ENCODE peak calls at places on chromosomes 2 and 18, in ten cellular contexts. C is left lung, B is IMR-90, E is fibroblast of villous mesenchyme, L is cardiac fibroblast, H is GM23338, T is astrocyte of the cerebellum, M is epithelial cell of esophagus, G is esophagus squamous epithelium, Q is AG10803. X is an unnamed sample.

GRCh38 chr2:143000599-143000998 is 123.1 kb downstream of the KYNU start:
- DNase-seq in C (no peak), B (no peak), E (no peak), L (no peak), H (peak; percentile 23), T (no peak), M (no peak), G (no peak), Q (no peak), X (no peak)

GRCh38 chr2:240585681-240586197 is 795 bp upstream of the CAPN10 start:
- DNase-seq in C (no peak), B (no peak), E (no peak), L (no peak), H (no peak), T (no peak), M (no peak), G (no peak), Q (no peak), X (no peak)

GRCh38 chr2:161332568-161332967 is 24.3 kb downstream of the PSMD14 start:
- DNase-seq in C (no peak), B (no peak), E (no peak), L (no peak), H (no peak), T (no peak), M (no peak), G (no peak), Q (peak; percentile 13), X (no peak)

GRCh38 chr2:112010751-112011150 is 44.3 kb upstream of the TMEM87B start:
- DNase-seq in C (peak; percentile 44), B (no peak), E (no peak), L (no peak), H (no peak), T (no peak), M (peak; percentile 30), G (no peak), Q (no peak), X (no peak)

GRCh38 chr2:86807462-86808275 is 17.0 kb upstream of the CD8A start:
- DNase-seq in C (no peak), B (no peak), E (peak; percentile 8), L (peak; percentile 13), H (peak; percentile 82), T (no peak), M (peak; percentile 86), G (no peak), Q (no peak), X (no peak)

GRCh38 chr18:11842562-11842961 is 8.7 kb upstream of the CHMP1B start:
- DNase-seq in C (no peak), B (no peak), E (no peak), L (no peak), H (no peak), T (no peak), M (no peak), G (no peak), Q (no peak), X (no peak)

GRCh38 chr2:181619511-181619910 is 37.4 kb downstream of the CERKL start:
- DNase-seq in C (no peak), B (no peak), E (no peak), L (no peak), H (no peak), T (no peak), M (no peak), G (no peak), Q (no peak), X (no peak)

GRCh38 chr2:179218848-179219594 is 45.6 kb downstream of the SESTD1 start:
- DNase-seq in C (no peak), B (peak; percentile 87), E (peak; percentile 84), L (peak; percentile 93), H (peak; percentile 78), T (peak; percentile 84), M (peak; percentile 87), G (no peak), Q (peak; percentile 86), X (peak; percentile 74)

GRCh38 chr18:71075147-71075546 is 786.3 kb downstream of the SOCS6 start:
- DNase-seq in C (no peak), B (no peak), E (no peak), L (no peak), H (no peak), T (no peak), M (no peak), G (no peak), Q (no peak), X (no peak)
- TF ChIP-seq CTCF in C (no peak), B (no peak), E (no peak), L (no peak), H (no peak), T (no peak), M (no peak), G (no peak), Q (no peak), X (no peak)

GRCh38 chr2:110807520-110807919 is 75.1 kb downstream of the ACOXL start:
- DNase-seq in C (no peak), B (peak; percentile 20), E (peak; percentile 14), L (peak; percentile 53), H (no peak), T (peak; percentile 31), M (no peak), G (no peak), Q (peak; percentile 36), X (peak; percentile 10)

GRCh38 chr2:110802213-110802932 is 70.0 kb downstream of the ACOXL start:
- DNase-seq in C (no peak), B (no peak), E (no peak), L (no peak), H (peak; percentile 79), T (no peak), M (no peak), G (no peak), Q (no peak), X (no peak)

GRCh38 chr2:110804433-110804832 is 72.1 kb downstream of the ACOXL start:
- DNase-seq in C (no peak), B (no peak), E (no peak), L (no peak), H (no peak), T (no peak), M (no peak), G (no peak), Q (no peak), X (no peak)

GRCh38 chr2:110806053-110806452 is 73.7 kb downstream of the ACOXL start:
- DNase-seq in C (no peak), B (no peak), E (no peak), L (no peak), H (no peak), T (no peak), M (no peak), G (no peak), Q (no peak), X (no peak)

DNA sequence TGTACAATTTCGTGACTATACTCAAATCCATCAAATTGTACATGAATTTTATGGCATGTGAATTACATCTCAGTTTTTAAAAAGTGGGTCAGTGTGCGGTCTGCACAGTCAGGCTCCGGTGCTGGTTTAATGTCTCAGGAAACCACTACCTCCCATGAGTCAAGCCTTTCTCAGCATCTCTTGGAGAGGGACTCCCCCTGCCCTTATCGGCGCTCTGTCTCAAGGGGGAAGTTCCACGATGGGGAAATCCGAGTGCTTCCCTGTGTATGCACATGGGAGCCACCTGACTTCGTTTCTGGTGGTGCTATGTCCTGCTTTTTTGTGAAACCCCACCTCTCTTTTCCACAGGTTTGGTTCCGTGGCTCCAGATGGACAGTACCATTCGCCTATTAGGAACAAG is 72.5 kb downstream of the ACOXL start:
- DNase-seq in C (no peak), B (no peak), E (no peak), L (no peak), H (no peak), T (no peak), M (no peak), G (no peak), Q (no peak), X (no peak)
- H3K4me3 ChIP-seq in C (no peak overlapping the region), B (no peak overlapping the region), E (no peak overlapping the region), L (no peak overlapping the region), H (no peak overlapping the region), T (no peak overlapping the region), M (no peak overlapping the region), G (no peak overlapping the region), Q (no peak overlapping the region), X (no peak overlapping the region)

GRCh38 chr2:203720011-203720410 is 13.6 kb downstream of the CD28 start:
- DNase-seq in C (no peak), B (no peak), E (no peak), L (no peak), H (no peak), T (no peak), M (no peak), G (no peak), Q (no peak), X (no peak)
- TF ChIP-seq CTCF in C (no peak), B (no peak), E (no peak), L (no peak), H (no peak), T (no peak), M (no peak), G (no peak), Q (no peak), X (no peak)

GRCh38 chr2:222303828-222304736 is 5.3 kb upstream of the PAX3 start:
- DNase-seq in C (no peak), B (no peak), E (no peak), L (no peak), H (peak; percentile 59), T (no peak), M (no peak), G (no peak), Q (no peak), X (no peak)

GRCh38 chr2:222303045-222303827 is 4.4 kb upstream of the PAX3 start:
- DNase-seq in C (no peak), B (no peak), E (no peak), L (no peak), H (peak; percentile 39), T (no peak), M (no peak), G (no peak), Q (no peak), X (no peak)

GRCh38 chr2:222305510-222306392 is 7.0 kb upstream of the PAX3 start:
- DNase-seq in C (no peak), B (no peak), E (peak; percentile 16), L (no peak), H (peak; percentile 74), T (no peak), M (peak; percentile 18), G (no peak), Q (no peak), X (no peak)

GRCh38 chr2:222306393-222307137 is 7.8 kb upstream of the PAX3 start:
- DNase-seq in C (no peak), B (no peak), E (no peak), L (no peak), H (peak; percentile 51), T (no peak), M (no peak), G (no peak), Q (no peak), X (no peak)

DNA sequence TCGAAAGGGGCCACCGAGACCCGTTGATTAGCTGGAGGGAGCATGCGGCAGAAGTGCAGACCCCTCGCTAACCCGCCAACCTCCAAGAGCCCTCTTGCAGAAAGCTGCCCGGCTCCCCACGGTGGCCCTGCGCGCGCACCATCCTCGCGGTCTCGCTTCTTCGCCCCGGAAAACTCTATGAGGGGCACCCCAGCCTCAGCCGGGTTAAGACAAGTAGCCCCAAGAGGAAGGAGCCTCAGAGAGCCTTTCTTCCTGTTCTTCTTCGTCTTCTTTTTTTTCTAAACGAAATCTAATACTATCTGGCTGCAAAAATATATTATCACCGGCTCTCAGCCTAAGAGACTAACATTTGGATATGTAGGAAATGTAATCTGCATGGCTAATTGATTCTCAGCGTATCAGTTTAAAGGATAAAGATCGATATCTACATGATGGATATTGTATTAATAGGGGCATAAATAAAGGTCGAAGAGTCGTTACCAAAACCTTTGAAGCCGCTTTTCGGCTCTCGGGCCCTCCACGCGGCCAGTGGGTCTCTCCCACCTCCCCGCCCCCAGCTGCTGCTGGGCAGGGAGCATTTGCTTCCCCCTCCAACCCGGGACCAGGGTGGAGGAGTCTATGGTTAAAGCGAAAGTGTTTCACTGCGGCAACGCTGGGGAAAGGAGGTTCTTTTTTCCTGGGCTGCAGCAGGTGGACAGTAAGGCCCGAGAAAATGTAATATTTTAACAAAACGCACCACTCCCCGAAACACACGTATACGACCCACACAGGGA is 6.1 kb upstream of the PAX3 start:
- DNase-seq in C (no peak), B (no peak), E (no peak), L (no peak), H (peak; percentile 38), T (no peak), M (no peak), G (no peak), Q (no peak), X (no peak)
- H3K4me3 ChIP-seq in C (peak overlapping the region; percentile 51), B (peak overlapping the region; percentile 30), E (peak overlapping the region; percentile 58), L (peak overlapping the region; percentile 54), H (peak overlapping the region; percentile 30), T (peak overlapping the region; percentile 36), M (no peak overlapping the region), G (no peak overlapping the region), Q (peak overlapping the region; percentile 62), X (peak overlapping the region; percentile 47)

X was measured in AG09309.